ENCODE peak calls at places on chromosomes 12 and 14, in ten cellular contexts. D, H, S, P, V, U, A, Z, E and K are unnamed samples.

GRCh38 chr14:100305446-100306255 is 593 bp downstream of the SLC25A29 start:
- DNase-seq in U (peak; percentile 24), S (no peak), V (no peak), H (peak; percentile 29), Z (peak; percentile 24), D (no peak), E (peak; percentile 30), P (no peak), A (no peak), K (peak; percentile 45)

GRCh38 chr12:46492471-46493351 is 120.1 kb upstream of the SLC38A2 start:
- DNase-seq in V (no peak), H (no peak), D (peak; percentile 96), P (no peak), S (peak; percentile 33), A (no peak), U (peak; percentile 90), Z (no peak), E (no peak), K (peak; percentile 94)

GRCh38 chr12:78359530-78359929 is 505.0 kb upstream of the SYT1 start:
- DNase-seq in H (no peak), S (no peak), P (no peak), V (no peak), A (no peak), Z (no peak), U (peak; percentile 0), D (no peak), E (no peak), K (no peak)

GRCh38 chr14:25103261-25103660 is 53.3 kb upstream of the STXBP6 start:
- DNase-seq in A (no peak), H (no peak), S (no peak), Z (no peak), P (no peak), D (no peak), U (peak; percentile 25), E (no peak), V (no peak), K (no peak)

GRCh38 chr14:99681101-99681831 is 2.8 kb upstream of the CYP46A1 start:
- DNase-seq in U (no peak), A (no peak), E (no peak), Z (no peak), H (no peak), S (no peak), D (no peak), V (peak; percentile 18), P (no peak), K (no peak)

GRCh38 chr14:104087505-104087904 is 2.0 kb downstream of the ASPG start:
- DNase-seq in S (no peak), V (no peak), D (no peak), E (no peak), A (no peak), Z (no peak), P (no peak), U (no peak), H (no peak), K (no peak)

GRCh38 chr12:3594966-3595365 is 104.0 kb downstream of the PRMT8 start:
- DNase-seq in Z (no peak), P (no peak), E (no peak), D (no peak), V (no peak), S (no peak), A (no peak), H (no peak), U (no peak), K (no peak)

GRCh38 chr12:24081092-24081529 is 131.6 kb upstream of the SOX5 start:
- DNase-seq in Z (no peak), A (no peak), P (no peak), S (no peak), E (no peak), D (no peak), H (no peak), U (no peak), V (no peak), K (no peak)

GRCh38 chr14:23829736-23830474 is 123.7 kb upstream of the DHRS4 start:
- DNase-seq in S (no peak), U (peak; percentile 95), A (no peak), P (peak; percentile 32), V (no peak), Z (no peak), E (no peak), D (peak; percentile 65), H (no peak), K (peak; percentile 87)

GRCh38 chr14:89141862-89142261 is 275.2 kb downstream of the FOXN3 start:
- DNase-seq in U (no peak), E (no peak), A (no peak), H (no peak), P (no peak), V (no peak), S (no peak), Z (no peak), D (no peak), K (no peak)

GRCh38 chr12:15984097-15984800 is 73.1 kb downstream of the DERA start:
- DNase-seq in E (no peak), S (no peak), A (no peak), P (no peak), D (no peak), V (no peak), H (no peak), Z (no peak), U (no peak), K (peak; percentile 33)

GRCh38 chr12:10143205-10143604 is 13.2 kb upstream of the CLEC7A start:
- DNase-seq in V (no peak), Z (no peak), E (no peak), H (no peak), P (no peak), S (no peak), D (no peak), A (no peak), U (peak; percentile 68), K (peak; percentile 23)

GRCh38 chr12:108640802-108641445 is 7.2 kb upstream of the SELPLG start:
- DNase-seq in A (no peak), H (no peak), D (no peak), E (no peak), P (no peak), U (peak; percentile 54), V (no peak), Z (no peak), S (no peak), K (no peak)

GRCh38 chr12:10365716-10366433 is 24.0 kb downstream of the KLRK1 start:
- DNase-seq in E (no peak), U (peak; percentile 38), S (no peak), D (no peak), H (no peak), Z (no peak), V (peak; percentile 10), P (no peak), A (no peak), K (peak; percentile 52)

GRCh38 chr12:57133013-57133569 is 4.8 kb downstream of the LRP1 start:
- DNase-seq in A (no peak), Z (no peak), S (no peak), D (no peak), E (no peak), V (no peak), H (no peak), U (peak; percentile 80), P (no peak), K (no peak)

GRCh38 chr14:45838597-45838996 is 585.6 kb upstream of the MIS18BP1 start:
- DNase-seq in D (no peak), Z (no peak), H (no peak), A (peak; percentile 10), E (no peak), V (no peak), S (no peak), P (no peak), U (no peak), K (no peak)

GRCh38 chr14:50351016-50351415 is 38.9 kb downstream of the DMAC2L start:
- DNase-seq in S (no peak), A (no peak), P (no peak), H (no peak), D (no peak), E (no peak), U (peak; percentile 88), V (no peak), Z (no peak), K (peak; percentile 74)

GRCh38 chr12:105820407-105821140 is 318.2 kb downstream of the NUAK1 start:
- DNase-seq in E (no peak), V (no peak), U (peak; percentile 95), H (no peak), P (peak; percentile 28), D (no peak), Z (no peak), A (no peak), S (peak; percentile 34), K (no peak)

GRCh38 chr14:88792572-88793258 is at the start of gene EML5:
- DNase-seq in U (peak; percentile 70), P (peak; percentile 78), Z (peak; percentile 80), V (peak; percentile 69), D (peak; percentile 8), S (peak; percentile 88), A (peak; percentile 77), H (peak; percentile 85), E (peak; percentile 84), K (peak; percentile 74)